ENCODE peak calls at places on chromosome 16, in ten cellular contexts. One of them, this sample, is unnamed.

GRCh38 chr16:84829168-84829965 is 9.6 kb downstream of the CRISPLD2 start:
- DNase-seq in MCF 10A: no peak
- DNase-seq in ovary: peak
- DNase-seq in neural progenitor cell: peak
- DNase-seq in RWPE2: no peak
- DNase-seq in hepatocyte: peak
- DNase-seq in AG04450: peak
- DNase-seq in heart right ventricle: no peak
- DNase-seq in CD8-positive, alpha-beta T cell: no peak
- DNase-seq in IMR-90: peak
- DNase-seq in this sample: no peak

GRCh38 chr16:84925092-84925772 is 86.1 kb downstream of the ZDHHC7 start:
- DNase-seq in RWPE2: no peak
- DNase-seq in IMR-90: no peak
- DNase-seq in heart right ventricle: peak
- DNase-seq in ovary: peak
- DNase-seq in MCF 10A: peak
- DNase-seq in AG04450: no peak
- DNase-seq in hepatocyte: peak
- DNase-seq in neural progenitor cell: peak
- DNase-seq in CD8-positive, alpha-beta T cell: peak
- DNase-seq in this sample: peak

GRCh38 chr16:65117701-65118448 is 4.0 kb downstream of the CDH11 start:
- DNase-seq in heart right ventricle: peak
- DNase-seq in RWPE2: no peak
- DNase-seq in AG04450: peak
- DNase-seq in ovary: peak
- DNase-seq in IMR-90: peak
- DNase-seq in MCF 10A: peak
- DNase-seq in neural progenitor cell: peak
- DNase-seq in hepatocyte: peak
- DNase-seq in CD8-positive, alpha-beta T cell: peak
- DNase-seq in this sample: peak

GRCh38 chr16:51854401-51854951 is 692.5 kb downstream of the TOX3 start:
- DNase-seq in ovary: no peak
- DNase-seq in hepatocyte: no peak
- DNase-seq in MCF 10A: no peak
- DNase-seq in heart right ventricle: no peak
- DNase-seq in IMR-90: peak
- DNase-seq in CD8-positive, alpha-beta T cell: no peak
- DNase-seq in RWPE2: no peak
- DNase-seq in AG04450: no peak
- DNase-seq in neural progenitor cell: no peak
- DNase-seq in this sample: no peak

GRCh38 chr16:74025-74424 is 1.6 kb upstream of the RHBDF1 start:
- DNase-seq in hepatocyte: no peak
- DNase-seq in heart right ventricle: peak
- DNase-seq in CD8-positive, alpha-beta T cell: no peak
- DNase-seq in neural progenitor cell: no peak
- DNase-seq in ovary: no peak
- DNase-seq in IMR-90: no peak
- DNase-seq in MCF 10A: no peak
- DNase-seq in AG04450: no peak
- DNase-seq in RWPE2: no peak
- DNase-seq in this sample: no peak

GRCh38 chr16:52068447-52069074 is 478.4 kb downstream of the TOX3 start:
- DNase-seq in MCF 10A: peak
- DNase-seq in neural progenitor cell: peak
- DNase-seq in ovary: no peak
- DNase-seq in AG04450: no peak
- DNase-seq in RWPE2: no peak
- DNase-seq in IMR-90: peak
- DNase-seq in CD8-positive, alpha-beta T cell: no peak
- DNase-seq in heart right ventricle: no peak
- DNase-seq in hepatocyte: peak
- DNase-seq in this sample: peak

GRCh38 chr16:49588729-49589384 is 215.3 kb downstream of the C16orf78 start:
- DNase-seq in CD8-positive, alpha-beta T cell: no peak
- DNase-seq in MCF 10A: peak
- DNase-seq in AG04450: no peak
- DNase-seq in IMR-90: peak
- DNase-seq in heart right ventricle: no peak
- DNase-seq in ovary: no peak
- DNase-seq in neural progenitor cell: no peak
- DNase-seq in RWPE2: peak
- DNase-seq in hepatocyte: no peak
- DNase-seq in this sample: no peak

GRCh38 chr16:1916654-1916990 is 1.6 kb downstream of the HS3ST6 start:
- DNase-seq in neural progenitor cell: peak
- DNase-seq in AG04450: no peak
- DNase-seq in IMR-90: no peak
- DNase-seq in ovary: no peak
- DNase-seq in hepatocyte: no peak
- DNase-seq in heart right ventricle: no peak
- DNase-seq in CD8-positive, alpha-beta T cell: no peak
- DNase-seq in RWPE2: no peak
- DNase-seq in MCF 10A: no peak
- DNase-seq in this sample: no peak

DNA sequence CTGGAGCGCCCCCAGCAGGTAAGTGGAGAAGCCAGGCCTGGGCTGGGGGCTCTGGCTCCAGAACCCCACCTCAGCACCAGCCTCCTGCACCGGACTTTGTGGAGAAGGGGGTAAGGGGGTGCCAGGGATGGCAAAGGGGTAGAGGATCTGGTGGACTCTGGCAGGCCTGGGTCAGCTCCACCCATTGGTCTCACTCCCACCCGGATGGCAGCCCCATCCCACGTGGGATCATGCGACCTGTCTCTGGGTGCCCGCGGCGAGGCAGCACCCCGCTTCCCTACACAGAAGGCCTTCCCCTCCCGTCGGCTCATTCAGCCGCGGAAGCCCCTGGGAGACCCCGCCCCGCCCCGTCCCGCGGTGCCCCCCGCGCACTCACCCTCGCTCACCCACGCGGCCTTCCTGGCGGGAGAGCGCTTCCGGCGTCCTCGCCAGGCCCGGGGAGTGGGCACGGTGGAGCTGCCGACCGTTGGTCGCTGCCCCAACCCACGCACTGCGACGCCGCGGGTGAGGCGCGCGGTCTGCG is 498 bp upstream of the PLEKHG4 start:
- DNase-seq in neural progenitor cell: peak
- DNase-seq in heart right ventricle: no peak
- DNase-seq in AG04450: no peak
- DNase-seq in RWPE2: no peak
- DNase-seq in MCF 10A: no peak
- DNase-seq in CD8-positive, alpha-beta T cell: peak
- DNase-seq in hepatocyte: no peak
- DNase-seq in IMR-90: no peak
- DNase-seq in ovary: no peak
- DNase-seq in this sample: no peak
- TF ChIP-seq CTCF in neural progenitor cell: peak
- TF ChIP-seq CTCF in heart right ventricle: no peak
- TF ChIP-seq CTCF in AG04450: peak
- TF ChIP-seq CTCF in RWPE2: no peak
- TF ChIP-seq CTCF in MCF 10A: no peak
- TF ChIP-seq CTCF in CD8-positive, alpha-beta T cell: no peak
- TF ChIP-seq CTCF in hepatocyte: peak
- TF ChIP-seq CTCF in IMR-90: peak
- TF ChIP-seq CTCF in ovary: no peak
- TF ChIP-seq CTCF in this sample: no peak

GRCh38 chr16:17372383-17372782 is 98.4 kb downstream of the XYLT1 start:
- DNase-seq in RWPE2: no peak
- DNase-seq in IMR-90: peak
- DNase-seq in heart right ventricle: no peak
- DNase-seq in AG04450: no peak
- DNase-seq in CD8-positive, alpha-beta T cell: no peak
- DNase-seq in MCF 10A: no peak
- DNase-seq in ovary: no peak
- DNase-seq in neural progenitor cell: no peak
- DNase-seq in hepatocyte: no peak
- DNase-seq in this sample: no peak

GRCh38 chr16:17374668-17375255 is 96.0 kb downstream of the XYLT1 start:
- DNase-seq in hepatocyte: no peak
- DNase-seq in heart right ventricle: no peak
- DNase-seq in IMR-90: no peak
- DNase-seq in neural progenitor cell: no peak
- DNase-seq in ovary: no peak
- DNase-seq in MCF 10A: no peak
- DNase-seq in CD8-positive, alpha-beta T cell: no peak
- DNase-seq in RWPE2: no peak
- DNase-seq in AG04450: no peak
- DNase-seq in this sample: no peak

GRCh38 chr16:17373533-17373932 is 97.2 kb downstream of the XYLT1 start:
- DNase-seq in heart right ventricle: no peak
- DNase-seq in MCF 10A: no peak
- DNase-seq in CD8-positive, alpha-beta T cell: no peak
- DNase-seq in neural progenitor cell: no peak
- DNase-seq in hepatocyte: no peak
- DNase-seq in IMR-90: no peak
- DNase-seq in RWPE2: no peak
- DNase-seq in ovary: no peak
- DNase-seq in AG04450: no peak
- DNase-seq in this sample: no peak

GRCh38 chr16:17377360-17378324 is 93.1 kb downstream of the XYLT1 start:
- DNase-seq in hepatocyte: no peak
- DNase-seq in AG04450: no peak
- DNase-seq in MCF 10A: no peak
- DNase-seq in CD8-positive, alpha-beta T cell: no peak
- DNase-seq in RWPE2: no peak
- DNase-seq in neural progenitor cell: peak
- DNase-seq in heart right ventricle: no peak
- DNase-seq in IMR-90: no peak
- DNase-seq in ovary: no peak
- DNase-seq in this sample: no peak

GRCh38 chr16:17375388-17376304 is 95.1 kb downstream of the XYLT1 start:
- DNase-seq in neural progenitor cell: no peak
- DNase-seq in heart right ventricle: no peak
- DNase-seq in ovary: no peak
- DNase-seq in IMR-90: no peak
- DNase-seq in CD8-positive, alpha-beta T cell: no peak
- DNase-seq in hepatocyte: peak
- DNase-seq in MCF 10A: no peak
- DNase-seq in AG04450: no peak
- DNase-seq in RWPE2: no peak
- DNase-seq in this sample: peak
- TF ChIP-seq CTCF in neural progenitor cell: no peak
- TF ChIP-seq CTCF in heart right ventricle: no peak
- TF ChIP-seq CTCF in ovary: no peak
- TF ChIP-seq CTCF in IMR-90: no peak
- TF ChIP-seq CTCF in CD8-positive, alpha-beta T cell: no peak
- TF ChIP-seq CTCF in hepatocyte: no peak
- TF ChIP-seq CTCF in MCF 10A: no peak
- TF ChIP-seq CTCF in AG04450: no peak
- TF ChIP-seq CTCF in RWPE2: no peak
- TF ChIP-seq CTCF in this sample: no peak

DNA sequence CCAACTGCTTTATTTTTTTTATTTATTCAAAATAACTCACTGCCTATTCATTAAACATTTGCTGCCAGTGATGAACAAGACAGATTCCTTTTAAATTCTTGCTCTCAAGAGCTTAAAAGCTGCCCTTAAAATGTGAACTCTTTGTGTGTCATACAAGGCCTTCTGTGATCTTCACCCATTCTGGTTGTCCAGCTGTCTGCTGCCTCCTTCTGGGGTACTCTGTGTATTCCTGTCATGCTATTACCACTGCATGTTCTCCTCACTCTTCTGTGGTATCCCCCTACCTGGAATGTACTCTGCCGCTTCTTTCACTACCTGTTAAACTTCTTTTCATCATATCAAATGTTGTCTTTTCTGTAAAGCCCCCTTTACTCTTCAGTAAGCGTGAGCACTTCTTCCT is 165.8 kb downstream of the CHD9 start:
- DNase-seq in IMR-90: peak
- DNase-seq in neural progenitor cell: peak
- DNase-seq in ovary: no peak
- DNase-seq in CD8-positive, alpha-beta T cell: no peak
- DNase-seq in RWPE2: no peak
- DNase-seq in hepatocyte: peak
- DNase-seq in MCF 10A: no peak
- DNase-seq in AG04450: no peak
- DNase-seq in heart right ventricle: peak
- DNase-seq in this sample: peak
- TF ChIP-seq CTCF in IMR-90: peak
- TF ChIP-seq CTCF in neural progenitor cell: peak
- TF ChIP-seq CTCF in ovary: no peak
- TF ChIP-seq CTCF in CD8-positive, alpha-beta T cell: peak
- TF ChIP-seq CTCF in RWPE2: no peak
- TF ChIP-seq CTCF in hepatocyte: peak
- TF ChIP-seq CTCF in MCF 10A: no peak
- TF ChIP-seq CTCF in AG04450: peak
- TF ChIP-seq CTCF in heart right ventricle: peak
- TF ChIP-seq CTCF in this sample: no peak

GRCh38 chr16:70578035-70578434 is 54.4 kb downstream of the SF3B3 start:
- DNase-seq in IMR-90: no peak
- DNase-seq in CD8-positive, alpha-beta T cell: no peak
- DNase-seq in neural progenitor cell: no peak
- DNase-seq in AG04450: no peak
- DNase-seq in heart right ventricle: no peak
- DNase-seq in MCF 10A: no peak
- DNase-seq in RWPE2: peak
- DNase-seq in hepatocyte: no peak
- DNase-seq in ovary: no peak
- DNase-seq in this sample: no peak

GRCh38 chr16:70579648-70580630 is 56.3 kb downstream of the SF3B3 start:
- DNase-seq in heart right ventricle: peak
- DNase-seq in IMR-90: no peak
- DNase-seq in ovary: peak
- DNase-seq in AG04450: no peak
- DNase-seq in neural progenitor cell: no peak
- DNase-seq in hepatocyte: no peak
- DNase-seq in CD8-positive, alpha-beta T cell: no peak
- DNase-seq in MCF 10A: no peak
- DNase-seq in RWPE2: no peak
- DNase-seq in this sample: no peak

GRCh38 chr16:70586731-70587130 is 59.6 kb upstream of the IL34 start:
- DNase-seq in heart right ventricle: no peak
- DNase-seq in CD8-positive, alpha-beta T cell: no peak
- DNase-seq in neural progenitor cell: no peak
- DNase-seq in IMR-90: no peak
- DNase-seq in MCF 10A: no peak
- DNase-seq in ovary: no peak
- DNase-seq in hepatocyte: no peak
- DNase-seq in AG04450: no peak
- DNase-seq in RWPE2: no peak
- DNase-seq in this sample: no peak

GRCh38 chr16:70579248-70579647 is 55.6 kb downstream of the SF3B3 start:
- DNase-seq in AG04450: no peak
- DNase-seq in CD8-positive, alpha-beta T cell: no peak
- DNase-seq in MCF 10A: no peak
- DNase-seq in neural progenitor cell: no peak
- DNase-seq in heart right ventricle: no peak
- DNase-seq in ovary: no peak
- DNase-seq in RWPE2: no peak
- DNase-seq in IMR-90: no peak
- DNase-seq in hepatocyte: no peak
- DNase-seq in this sample: no peak

DNA sequence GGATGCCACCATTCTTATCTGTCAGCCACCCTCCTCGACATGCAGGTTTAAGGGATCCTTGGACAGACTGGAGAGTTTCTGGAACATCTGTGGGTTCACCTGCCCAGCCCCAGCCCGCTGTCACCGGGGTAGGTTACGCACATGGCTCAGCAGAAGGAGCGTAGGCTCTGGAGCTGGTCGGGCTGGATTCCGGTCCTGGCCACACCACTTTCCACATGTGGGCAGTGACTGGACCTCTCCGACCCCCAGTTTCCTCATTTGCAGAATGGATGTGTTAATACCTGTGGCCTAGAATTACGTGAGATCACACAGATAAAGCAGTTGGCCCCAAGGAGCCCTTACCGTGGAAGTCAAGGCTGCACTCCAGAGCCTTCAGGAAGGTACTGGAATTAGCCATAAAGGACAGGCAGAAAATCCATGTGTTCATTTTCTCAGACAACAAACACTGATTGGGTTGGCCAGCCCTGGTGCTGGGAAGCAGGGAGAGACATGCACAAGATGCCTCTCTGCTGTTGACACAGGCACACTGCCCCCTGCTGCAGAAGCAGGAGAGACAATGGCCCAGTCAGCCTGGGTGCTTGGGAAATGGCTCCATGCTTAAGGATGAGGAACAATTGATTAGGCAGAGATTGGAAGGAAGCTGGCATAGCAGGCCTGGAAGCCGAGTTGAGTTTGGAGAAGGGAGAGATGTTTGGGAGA is 58.8 kb downstream of the SF3B3 start:
- DNase-seq in hepatocyte: no peak
- DNase-seq in RWPE2: no peak
- DNase-seq in neural progenitor cell: peak
- DNase-seq in ovary: no peak
- DNase-seq in CD8-positive, alpha-beta T cell: no peak
- DNase-seq in MCF 10A: no peak
- DNase-seq in AG04450: no peak
- DNase-seq in heart right ventricle: no peak
- DNase-seq in IMR-90: no peak
- DNase-seq in this sample: no peak
- TF ChIP-seq CTCF in hepatocyte: peak
- TF ChIP-seq CTCF in RWPE2: no peak
- TF ChIP-seq CTCF in neural progenitor cell: peak
- TF ChIP-seq CTCF in ovary: no peak
- TF ChIP-seq CTCF in CD8-positive, alpha-beta T cell: no peak
- TF ChIP-seq CTCF in MCF 10A: no peak
- TF ChIP-seq CTCF in AG04450: peak
- TF ChIP-seq CTCF in heart right ventricle: peak
- TF ChIP-seq CTCF in IMR-90: peak
- TF ChIP-seq CTCF in this sample: no peak

This sample was measured in glutamatergic neuron.